ENCODE peak calls at places on chromosome 18, in four cellular contexts. M is T-helper 1 cell; J is naive thymus-derived CD8-positive, alpha-beta T cell; N is nephron progenitor cell. Z is an unnamed sample.

GRCh38 chr18:9683418-9684396 is 24.4 kb upstream of the RAB31 start:
- DNase-seq in M (no peak), J (no peak), N (no peak), Z (no peak)

GRCh38 chr18:37402735-37403099 is 162.9 kb downstream of the CELF4 start:
- DNase-seq in M (no peak), J (no peak), N (no peak), Z (no peak)

GRCh38 chr18:36693931-36694661 is 134.7 kb downstream of the TPGS2 start:
- DNase-seq in M (no peak), J (no peak), N (no peak), Z (no peak)

GRCh38 chr18:13267517-13267916 is 49.0 kb downstream of the LDLRAD4 start:
- DNase-seq in M (no peak), J (no peak), N (no peak), Z (no peak)

GRCh38 chr18:27871731-27872130 is 305.2 kb downstream of the CDH2 start:
- DNase-seq in M (no peak), J (no peak), N (no peak), Z (no peak)

GRCh38 chr18:58364867-58365533 is 263.9 kb downstream of the ALPK2 start:
- DNase-seq in M (no peak), J (no peak), N (no peak), Z (no peak)

GRCh38 chr18:50659091-50660003 is 99.5 kb downstream of the MAPK4 start:
- DNase-seq in M (no peak), J (no peak), N (no peak), Z (no peak)

GRCh38 chr18:7980661-7981060 is 413.5 kb downstream of the PTPRM start:
- DNase-seq in M (no peak), J (no peak), N (no peak), Z (no peak)